ENCODE peak calls at places on chromosome 5, in seven cellular contexts. J is mucosa of descending colon, P is WTC11, G is NCI-H345, M is activated T-cell treated with anti-CD3 and anti-CD28 coated beads for 1 hour, Q is activated gamma-delta T cell treated with Interleukin-2 at 50 U/mL for 16 hours, B is non-pigmented ciliary epithelial cell. L is an unnamed sample.
A peak's percentile ranks its signal among the peaks of the same experiment; 100 is the strongest.

GRCh38 chr5:1762878-1763547 is 36.6 kb downstream of the MRPL36 start:
- DNase-seq in J (no peak), P (no peak), G (no peak), M (no peak), Q (no peak), B (no peak), L (no peak)

GRCh38 chr5:127705120-127705892 is 2.1 kb downstream of the CCDC192 start:
- DNase-seq in J (no peak), P (no peak), G (no peak), M (no peak), Q (no peak), B (peak; percentile 41), L (peak; percentile 56)

GRCh38 chr5:27311544-27311943 is 273.2 kb upstream of the CDH9 start:
- DNase-seq in J (no peak), P (no peak), G (no peak), M (no peak), Q (no peak), B (no peak), L (no peak)

GRCh38 chr5:95940758-95941682 is 20.6 kb downstream of the ELL2 start:
- DNase-seq in J (no peak), P (peak; percentile 26), G (no peak), M (no peak), Q (no peak), B (no peak), L (no peak)

GRCh38 chr5:56549096-56549886 is 266.1 kb upstream of the MAP3K1 start:
- DNase-seq in J (no peak), P (no peak), G (no peak), M (no peak), Q (no peak), B (no peak), L (no peak)

GRCh38 chr5:33462456-33462855 is 21.7 kb downstream of the TARS1 start:
- DNase-seq in J (no peak), P (no peak), G (no peak), M (no peak), Q (no peak), B (no peak), L (no peak)

GRCh38 chr5:95385334-95385733 is 5.8 kb upstream of the FAM81B start:
- DNase-seq in J (no peak), P (no peak), G (no peak), M (no peak), Q (no peak), B (no peak), L (no peak)

GRCh38 chr5:156147948-156148285 is 179.0 kb upstream of the SGCD start:
- DNase-seq in J (no peak), P (no peak), G (no peak), M (no peak), Q (no peak), B (no peak), L (no peak)

GRCh38 chr5:109485030-109485429 is 75.3 kb upstream of the PJA2 start:
- DNase-seq in J (peak; percentile 83), P (no peak), G (peak; percentile 93), M (no peak), Q (no peak), B (no peak), L (peak; percentile 76)

GRCh38 chr5:81749562-81750307 is 1.2 kb downstream of the SSBP2 start:
- DNase-seq in J (peak; percentile 64), P (peak; percentile 60), G (peak; percentile 51), M (peak; percentile 43), Q (peak; percentile 52), B (no peak), L (peak; percentile 59)

GRCh38 chr5:8012131-8012977 is 143.4 kb downstream of the MTRR start:
- DNase-seq in J (no peak), P (peak; percentile 69), G (no peak), M (no peak), Q (no peak), B (no peak), L (no peak)

GRCh38 chr5:135242021-135242480 is 157.0 kb downstream of the MACROH2A1 start:
- DNase-seq in J (no peak), P (no peak), G (no peak), M (no peak), Q (no peak), B (no peak), L (no peak)

GRCh38 chr5:8462565-8462964 is 593.6 kb downstream of the MTRR start:
- DNase-seq in J (no peak), P (no peak), G (no peak), M (no peak), Q (no peak), B (no peak), L (no peak)

GRCh38 chr5:16855475-16855874 is 80.6 kb downstream of the MYO10 start:
- DNase-seq in J (no peak), P (no peak), G (peak; percentile 77), M (no peak), Q (no peak), B (no peak), L (peak; percentile 61)

GRCh38 chr5:151812757-151813309 is 41.1 kb downstream of the G3BP1 start:
- DNase-seq in J (no peak), P (no peak), G (no peak), M (no peak), Q (no peak), B (no peak), L (no peak)